ENCODE peak calls at places on chromosomes 6 and 20, in four cellular contexts. One of them, this sample, is unnamed. For H3K9me3, the result is how much of the 10 kb centered on the place peaks cover.

GRCh38 chr6:156057869-156058268 is 602.2 kb upstream of the NOX3 start:
- DNase-seq in body of pancreas: no peak
- DNase-seq in uterus: no peak
- DNase-seq in right lobe of liver: no peak
- DNase-seq in this sample: no peak

GRCh38 chr20:31747640-31748039 is 8.6 kb downstream of the TPX2 start:
- DNase-seq in right lobe of liver: no peak
- DNase-seq in body of pancreas: no peak
- DNase-seq in uterus: no peak
- DNase-seq in this sample: no peak

GRCh38 chr20:4563534-4563933 is 158.2 kb upstream of the PRND start:
- DNase-seq in body of pancreas: no peak
- DNase-seq in right lobe of liver: no peak
- DNase-seq in uterus: no peak
- DNase-seq in this sample: no peak

GRCh38 chr6:36346486-36346885 is 9.8 kb upstream of the BNIP5 start:
- DNase-seq in body of pancreas: no peak
- DNase-seq in uterus: no peak
- DNase-seq in right lobe of liver: no peak
- DNase-seq in this sample: no peak

GRCh38 chr6:8172510-8172909 is 70.2 kb upstream of the EEF1E1 start:
- DNase-seq in right lobe of liver: no peak
- DNase-seq in body of pancreas: no peak
- DNase-seq in uterus: no peak
- DNase-seq in this sample: no peak

GRCh38 chr6:162443101-162443500 is 284.5 kb downstream of the PRKN start:
- DNase-seq in right lobe of liver: no peak
- DNase-seq in uterus: no peak
- DNase-seq in body of pancreas: peak
- DNase-seq in this sample: no peak

GRCh38 chr6:113457156-113457555 is 400.0 kb upstream of the MARCKS start:
- DNase-seq in body of pancreas: no peak
- DNase-seq in right lobe of liver: no peak
- DNase-seq in uterus: peak
- DNase-seq in this sample: no peak

GRCh38 chr20:54525906-54526596 is 50.7 kb downstream of the DOK5 start:
- DNase-seq in body of pancreas: no peak
- DNase-seq in right lobe of liver: no peak
- DNase-seq in uterus: no peak
- DNase-seq in this sample: no peak

GRCh38 chr6:31636698-31637596 is 15.5 kb downstream of the BAG6 start:
- DNase-seq in uterus: no peak
- DNase-seq in right lobe of liver: no peak
- DNase-seq in body of pancreas: no peak
- DNase-seq in this sample: no peak

GRCh38 chr6:81814365-81815109 is 62.1 kb upstream of the TENT5A start:
- DNase-seq in right lobe of liver: no peak
- DNase-seq in body of pancreas: no peak
- DNase-seq in uterus: no peak
- DNase-seq in this sample: no peak

GRCh38 chr20:33832113-33832853 is 21.1 kb downstream of the CHMP4B start:
- DNase-seq in body of pancreas: peak
- DNase-seq in uterus: no peak
- DNase-seq in right lobe of liver: no peak
- DNase-seq in this sample: no peak

GRCh38 chr6:156175971-156176421 is 601.2 kb upstream of the ARID1B start:
- DNase-seq in right lobe of liver: no peak
- DNase-seq in uterus: peak
- DNase-seq in body of pancreas: peak
- DNase-seq in this sample: peak

GRCh38 chr20:25361287-25361683 is 29.4 kb downstream of the ABHD12 start:
- DNase-seq in uterus: no peak
- DNase-seq in body of pancreas: peak
- DNase-seq in right lobe of liver: no peak
- DNase-seq in this sample: no peak

GRCh38 chr20:1185316-1185741 is 548 bp upstream of the TMEM74B start:
- DNase-seq in body of pancreas: no peak
- DNase-seq in right lobe of liver: no peak
- DNase-seq in uterus: no peak
- DNase-seq in this sample: peak

GRCh38 chr6:119536666-119537065 is 187.1 kb upstream of the MAN1A1 start:
- DNase-seq in body of pancreas: no peak
- DNase-seq in right lobe of liver: no peak
- DNase-seq in uterus: no peak
- DNase-seq in this sample: no peak

GRCh38 chr6:2560903-2561698 is 189.6 kb downstream of the MYLK4 start:
- DNase-seq in uterus: no peak
- DNase-seq in body of pancreas: no peak
- DNase-seq in right lobe of liver: no peak
- DNase-seq in this sample: no peak

GRCh38 chr6:131946992-131947955 is 3.9 kb downstream of the CCN2 start:
- DNase-seq in right lobe of liver: no peak
- DNase-seq in body of pancreas: no peak
- DNase-seq in uterus: no peak
- DNase-seq in this sample: no peak

GRCh38 chr20:47429409-47429808 is 72.3 kb upstream of the NCOA3 start:
- DNase-seq in body of pancreas: no peak
- DNase-seq in uterus: no peak
- DNase-seq in right lobe of liver: no peak
- DNase-seq in this sample: no peak

GRCh38 chr6:169161572-169162167 is 92.0 kb downstream of the THBS2 start:
- DNase-seq in body of pancreas: no peak
- DNase-seq in right lobe of liver: no peak
- DNase-seq in uterus: no peak
- DNase-seq in this sample: no peak

GRCh38 chr20:17928633-17929311 is 39.8 kb downstream of the SNX5 start:
- DNase-seq in uterus: no peak
- DNase-seq in body of pancreas: peak
- DNase-seq in right lobe of liver: no peak
- DNase-seq in this sample: peak

GRCh38 chr6:93369586-93370134 is 49.7 kb downstream of the EPHA7 start:
- DNase-seq in body of pancreas: no peak
- DNase-seq in uterus: no peak
- DNase-seq in right lobe of liver: no peak
- DNase-seq in this sample: no peak

GRCh38 chr20:4546342-4546741 is 175.4 kb upstream of the PRND start:
- DNase-seq in uterus: no peak
- DNase-seq in body of pancreas: no peak
- DNase-seq in right lobe of liver: no peak
- DNase-seq in this sample: no peak

GRCh38 chr6:24825130-24825630 is 26.5 kb upstream of the ARMH2 start:
- DNase-seq in body of pancreas: peak
- DNase-seq in uterus: no peak
- DNase-seq in right lobe of liver: no peak
- DNase-seq in this sample: no peak

GRCh38 chr6:360791-361373 is 30.7 kb upstream of the IRF4 start:
- DNase-seq in body of pancreas: no peak
- DNase-seq in right lobe of liver: peak
- DNase-seq in uterus: no peak
- DNase-seq in this sample: peak
- H3K9me3 ChIP-seq in body of pancreas: under half
- H3K9me3 ChIP-seq in right lobe of liver: under half
- H3K9me3 ChIP-seq in uterus: under half
- H3K9me3 ChIP-seq in this sample: under half

DNA sequence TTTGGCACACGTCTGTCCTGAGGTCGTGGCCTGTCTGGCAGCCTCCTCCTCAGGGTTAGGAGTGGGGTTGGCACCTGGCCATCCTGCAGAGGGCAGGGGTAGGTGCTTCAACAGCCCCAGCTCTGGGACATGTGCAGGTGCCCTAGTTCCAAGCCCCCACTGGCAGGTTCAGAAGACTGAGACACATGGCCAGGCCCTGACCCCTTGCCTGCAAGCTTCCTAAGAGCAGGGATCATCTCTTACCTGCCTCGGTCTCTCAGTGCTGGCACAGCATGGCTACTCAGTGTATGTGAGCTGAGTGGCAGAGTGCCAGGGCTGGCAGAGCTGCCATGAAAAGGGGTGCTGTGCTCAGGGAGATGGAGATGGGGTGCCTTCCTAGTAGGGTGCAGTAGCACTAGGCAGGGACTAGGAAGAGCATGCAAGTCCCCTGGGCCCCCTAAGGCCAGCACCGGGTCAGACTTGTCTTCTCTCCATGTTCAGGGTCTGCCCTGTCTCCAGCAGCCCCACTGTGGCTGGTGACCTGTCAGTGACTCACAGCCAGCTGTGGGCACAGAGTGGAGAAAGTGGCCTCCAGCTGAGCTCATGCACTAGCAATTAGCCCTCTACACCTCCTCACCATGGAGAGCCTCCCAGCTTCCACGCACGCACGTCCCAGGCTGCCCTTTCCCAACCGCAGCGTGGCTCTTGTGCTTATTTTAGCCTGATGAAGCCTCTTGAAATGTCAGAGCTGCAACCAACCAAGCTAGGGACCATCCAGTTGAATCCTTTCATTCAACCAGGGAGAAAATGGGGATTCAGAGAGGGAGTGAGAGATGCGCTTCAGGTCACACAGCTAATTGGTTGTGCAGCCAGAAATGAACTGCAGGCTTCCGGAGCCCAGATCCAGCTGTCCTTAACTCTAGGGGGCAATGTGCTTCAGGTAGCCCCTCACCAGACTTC is 116.6 kb downstream of the MRPL14 start:
- DNase-seq in uterus: peak
- DNase-seq in body of pancreas: peak
- DNase-seq in right lobe of liver: peak
- DNase-seq in this sample: no peak
- TF ChIP-seq POLR2A in uterus: no peak
- TF ChIP-seq POLR2A in body of pancreas: no peak
- TF ChIP-seq POLR2A in right lobe of liver: no peak
- TF ChIP-seq POLR2A in this sample: no peak

GRCh38 chr6:70666726-70667125 is 957 bp upstream of the SMAP1 start:
- DNase-seq in uterus: no peak
- DNase-seq in right lobe of liver: no peak
- DNase-seq in body of pancreas: no peak
- DNase-seq in this sample: no peak
- H3K4me3 ChIP-seq in uterus: no peak
- H3K4me3 ChIP-seq in right lobe of liver: no peak
- H3K4me3 ChIP-seq in body of pancreas: no peak
- H3K4me3 ChIP-seq in this sample: peak

GRCh38 chr20:37453288-37453687 is 67.8 kb upstream of the NNAT start:
- DNase-seq in body of pancreas: no peak
- DNase-seq in right lobe of liver: no peak
- DNase-seq in uterus: no peak
- DNase-seq in this sample: no peak

GRCh38 chr20:37456948-37457347 is 64.1 kb upstream of the NNAT start:
- DNase-seq in body of pancreas: no peak
- DNase-seq in right lobe of liver: no peak
- DNase-seq in uterus: no peak
- DNase-seq in this sample: no peak

GRCh38 chr20:37455659-37456058 is 65.4 kb upstream of the NNAT start:
- DNase-seq in uterus: no peak
- DNase-seq in body of pancreas: no peak
- DNase-seq in right lobe of liver: no peak
- DNase-seq in this sample: no peak

GRCh38 chr20:37453836-37454235 is 67.2 kb upstream of the NNAT start:
- DNase-seq in uterus: no peak
- DNase-seq in body of pancreas: no peak
- DNase-seq in right lobe of liver: no peak
- DNase-seq in this sample: no peak

GRCh38 chr20:37454636-37455035 is 66.4 kb upstream of the NNAT start:
- DNase-seq in body of pancreas: no peak
- DNase-seq in right lobe of liver: no peak
- DNase-seq in uterus: no peak
- DNase-seq in this sample: no peak
- H3K9me3 ChIP-seq in body of pancreas: under half
- H3K9me3 ChIP-seq in right lobe of liver: under half
- H3K9me3 ChIP-seq in uterus: under half
- H3K9me3 ChIP-seq in this sample: under half

This sample was measured in upper lobe of left lung.